ENCODE peak calls at places on chromosomes 6 and 20, in nine cellular contexts. One of them, this sample, is unnamed.

GRCh38 chr20:21118138-21118537 is 7.7 kb upstream of the KIZ start:
- DNase-seq in glutamatergic neuron: no peak
- DNase-seq in activated CD4-positive, alpha-beta T cell treated with anti-CD3 and anti-CD28 coated beads, Interleukin-2, amount 50 U/mL, for 1 hour: no peak
- DNase-seq in NCI-H1930: no peak
- DNase-seq in lung microvascular endothelial cell: no peak
- DNase-seq in mesenteric fat pad: no peak
- DNase-seq in lower lobe of right lung: no peak
- DNase-seq in tibial artery: no peak
- DNase-seq in type B pancreatic cell: no peak
- DNase-seq in this sample: no peak

GRCh38 chr20:61583356-61583755 is 331.3 kb downstream of the CDH4 start:
- DNase-seq in glutamatergic neuron: no peak
- DNase-seq in activated CD4-positive, alpha-beta T cell treated with anti-CD3 and anti-CD28 coated beads, Interleukin-2, amount 50 U/mL, for 1 hour: no peak
- DNase-seq in NCI-H1930: no peak
- DNase-seq in lung microvascular endothelial cell: no peak
- DNase-seq in mesenteric fat pad: no peak
- DNase-seq in lower lobe of right lung: no peak
- DNase-seq in tibial artery: no peak
- DNase-seq in type B pancreatic cell: no peak
- DNase-seq in this sample: no peak

GRCh38 chr6:128519931-128520435 is 416 bp downstream of the PTPRK start:
- DNase-seq in glutamatergic neuron: no peak
- DNase-seq in activated CD4-positive, alpha-beta T cell treated with anti-CD3 and anti-CD28 coated beads, Interleukin-2, amount 50 U/mL, for 1 hour: peak; percentile 29
- DNase-seq in NCI-H1930: peak; percentile 44
- DNase-seq in lung microvascular endothelial cell: no peak
- DNase-seq in mesenteric fat pad: no peak
- DNase-seq in lower lobe of right lung: peak; percentile 70
- DNase-seq in tibial artery: peak; percentile 52
- DNase-seq in type B pancreatic cell: peak; percentile 76
- DNase-seq in this sample: no peak

GRCh38 chr6:150755524-150755923 is 110.0 kb upstream of the MTHFD1L start:
- DNase-seq in glutamatergic neuron: no peak
- DNase-seq in activated CD4-positive, alpha-beta T cell treated with anti-CD3 and anti-CD28 coated beads, Interleukin-2, amount 50 U/mL, for 1 hour: no peak
- DNase-seq in NCI-H1930: no peak
- DNase-seq in lung microvascular endothelial cell: no peak
- DNase-seq in mesenteric fat pad: no peak
- DNase-seq in lower lobe of right lung: no peak
- DNase-seq in tibial artery: no peak
- DNase-seq in type B pancreatic cell: no peak
- DNase-seq in this sample: no peak

GRCh38 chr6:169632841-169633240 is 69.0 kb downstream of the WDR27 start:
- DNase-seq in glutamatergic neuron: no peak
- DNase-seq in activated CD4-positive, alpha-beta T cell treated with anti-CD3 and anti-CD28 coated beads, Interleukin-2, amount 50 U/mL, for 1 hour: no peak
- DNase-seq in NCI-H1930: no peak
- DNase-seq in lung microvascular endothelial cell: no peak
- DNase-seq in mesenteric fat pad: no peak
- DNase-seq in lower lobe of right lung: no peak
- DNase-seq in tibial artery: no peak
- DNase-seq in type B pancreatic cell: no peak
- DNase-seq in this sample: no peak

GRCh38 chr6:37258405-37258704 is 411 bp upstream of the TMEM217 start:
- DNase-seq in glutamatergic neuron: no peak
- DNase-seq in activated CD4-positive, alpha-beta T cell treated with anti-CD3 and anti-CD28 coated beads, Interleukin-2, amount 50 U/mL, for 1 hour: no peak
- DNase-seq in NCI-H1930: no peak
- DNase-seq in lung microvascular endothelial cell: no peak
- DNase-seq in mesenteric fat pad: no peak
- DNase-seq in lower lobe of right lung: no peak
- DNase-seq in tibial artery: no peak
- DNase-seq in type B pancreatic cell: no peak
- DNase-seq in this sample: no peak

GRCh38 chr20:23305098-23305497 is 45.5 kb upstream of the NXT1 start:
- DNase-seq in glutamatergic neuron: no peak
- DNase-seq in activated CD4-positive, alpha-beta T cell treated with anti-CD3 and anti-CD28 coated beads, Interleukin-2, amount 50 U/mL, for 1 hour: no peak
- DNase-seq in NCI-H1930: no peak
- DNase-seq in lung microvascular endothelial cell: no peak
- DNase-seq in mesenteric fat pad: no peak
- DNase-seq in lower lobe of right lung: no peak
- DNase-seq in tibial artery: peak; percentile 58
- DNase-seq in type B pancreatic cell: no peak
- DNase-seq in this sample: no peak

GRCh38 chr20:61331542-61331941 is 79.5 kb downstream of the CDH4 start:
- DNase-seq in glutamatergic neuron: peak; percentile 48
- DNase-seq in activated CD4-positive, alpha-beta T cell treated with anti-CD3 and anti-CD28 coated beads, Interleukin-2, amount 50 U/mL, for 1 hour: no peak
- DNase-seq in NCI-H1930: no peak
- DNase-seq in lung microvascular endothelial cell: peak; percentile 2
- DNase-seq in mesenteric fat pad: no peak
- DNase-seq in lower lobe of right lung: no peak
- DNase-seq in tibial artery: no peak
- DNase-seq in type B pancreatic cell: no peak
- DNase-seq in this sample: no peak

GRCh38 chr6:113971786-113972185 is 838 bp upstream of the HDAC2 start:
- DNase-seq in glutamatergic neuron: no peak
- DNase-seq in activated CD4-positive, alpha-beta T cell treated with anti-CD3 and anti-CD28 coated beads, Interleukin-2, amount 50 U/mL, for 1 hour: no peak
- DNase-seq in NCI-H1930: no peak
- DNase-seq in lung microvascular endothelial cell: no peak
- DNase-seq in mesenteric fat pad: no peak
- DNase-seq in lower lobe of right lung: no peak
- DNase-seq in tibial artery: no peak
- DNase-seq in type B pancreatic cell: no peak
- DNase-seq in this sample: no peak

GRCh38 chr6:68497927-68498326 is 137.2 kb upstream of the ADGRB3 start:
- DNase-seq in glutamatergic neuron: no peak
- DNase-seq in activated CD4-positive, alpha-beta T cell treated with anti-CD3 and anti-CD28 coated beads, Interleukin-2, amount 50 U/mL, for 1 hour: no peak
- DNase-seq in NCI-H1930: no peak
- DNase-seq in lung microvascular endothelial cell: no peak
- DNase-seq in mesenteric fat pad: no peak
- DNase-seq in lower lobe of right lung: no peak
- DNase-seq in tibial artery: no peak
- DNase-seq in type B pancreatic cell: no peak
- DNase-seq in this sample: no peak

GRCh38 chr20:58753929-58754551 is 61.4 kb downstream of the NPEPL1 start:
- DNase-seq in glutamatergic neuron: no peak
- DNase-seq in activated CD4-positive, alpha-beta T cell treated with anti-CD3 and anti-CD28 coated beads, Interleukin-2, amount 50 U/mL, for 1 hour: no peak
- DNase-seq in NCI-H1930: no peak
- DNase-seq in lung microvascular endothelial cell: no peak
- DNase-seq in mesenteric fat pad: no peak
- DNase-seq in lower lobe of right lung: no peak
- DNase-seq in tibial artery: no peak
- DNase-seq in type B pancreatic cell: peak; percentile 34
- DNase-seq in this sample: no peak